ENCODE peak calls at places on chromosomes 12 and 14, in seven cellular contexts. E, I, V, F, Z, O and L are unnamed samples.

GRCh38 chr12:75553398-75553797 is 42.0 kb upstream of the KRR1 start:
- DNase-seq in E (no peak), I (no peak), V (no peak), F (no peak), Z (no peak), O (no peak), L (no peak)

GRCh38 chr12:116138380-116138779 is 139.1 kb downstream of the MED13L start:
- DNase-seq in E (peak), I (no peak), V (no peak), F (peak), Z (no peak), O (no peak), L (no peak)

GRCh38 chr12:126159139-126159538 is 1093.9 kb downstream of the AACS start:
- DNase-seq in E (no peak), I (no peak), V (no peak), F (no peak), Z (no peak), O (no peak), L (no peak)

GRCh38 chr12:19402211-19402610 is 37.1 kb upstream of the AEBP2 start:
- DNase-seq in E (no peak), I (no peak), V (no peak), F (no peak), Z (no peak), O (no peak), L (no peak)

GRCh38 chr14:74402264-74403251 is 23.5 kb downstream of the SYNDIG1L start:
- DNase-seq in E (no peak), I (peak), V (no peak), F (no peak), Z (no peak), O (no peak), L (no peak)

GRCh38 chr12:23221926-23222325 is 597.0 kb downstream of the ETNK1 start:
- DNase-seq in E (no peak), I (no peak), V (no peak), F (no peak), Z (no peak), O (no peak), L (no peak)

GRCh38 chr12:69123909-69124638 is 115.3 kb upstream of the CPSF6 start:
- DNase-seq in E (no peak), I (no peak), V (no peak), F (no peak), Z (no peak), O (no peak), L (no peak)

GRCh38 chr12:117686911-117687377 is 281.8 kb downstream of the KSR2 start:
- DNase-seq in E (peak), I (no peak), V (no peak), F (peak), Z (peak), O (peak), L (peak)

GRCh38 chr14:52650774-52651173 is 44.6 kb downstream of the ERO1A start:
- DNase-seq in E (peak), I (no peak), V (no peak), F (no peak), Z (no peak), O (no peak), L (no peak)

GRCh38 chr14:72904840-72905561 is 11.1 kb upstream of the DPF3 start:
- DNase-seq in E (peak), I (peak), V (peak), F (peak), Z (peak), O (peak), L (no peak)

DNA sequence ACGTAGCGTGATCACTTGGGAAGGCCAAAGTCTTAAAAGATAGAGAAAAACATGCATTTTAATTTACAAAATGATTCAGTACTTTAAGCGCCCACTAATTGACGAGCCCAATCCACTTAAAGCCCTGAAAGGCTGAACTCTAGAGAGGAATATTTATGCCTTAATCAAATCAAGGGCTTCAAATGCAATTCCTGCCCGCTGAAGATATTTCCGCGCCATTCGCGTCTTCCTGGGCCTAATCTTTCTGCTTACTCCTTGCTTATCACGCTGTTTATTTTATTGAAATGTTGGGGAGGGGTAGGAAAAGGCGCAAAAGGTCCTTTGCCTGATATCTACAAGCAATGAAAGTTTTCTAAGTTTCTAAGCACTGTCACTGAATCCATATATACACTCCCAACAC is 4.0 kb downstream of the TBX3 start:
- DNase-seq in E (no peak), I (no peak), V (no peak), F (no peak), Z (no peak), O (no peak), L (no peak)
- H3K4me3 ChIP-seq in E (peak), I (no peak), V (no peak), F (peak), Z (peak), O (peak), L (peak)

GRCh38 chr12:32542550-32543229 is 136.4 kb upstream of the DNM1L start:
- DNase-seq in E (no peak), I (no peak), V (no peak), F (no peak), Z (no peak), O (no peak), L (no peak)
- TF ChIP-seq CTCF in E (peak), I (no peak), V (peak), F (no peak), Z (no peak), O (no peak), L (no peak)

GRCh38 chr12:4824415-4824814 is 85.3 kb upstream of the KCNA1 start:
- DNase-seq in E (peak), I (no peak), V (no peak), F (peak), Z (peak), O (peak), L (peak)

GRCh38 chr12:4828176-4828575 is 81.5 kb upstream of the KCNA1 start:
- DNase-seq in E (no peak), I (no peak), V (no peak), F (no peak), Z (no peak), O (no peak), L (no peak)

GRCh38 chr12:4822572-4822971 is 87.1 kb upstream of the KCNA1 start:
- DNase-seq in E (no peak), I (no peak), V (no peak), F (no peak), Z (no peak), O (no peak), L (no peak)

GRCh38 chr12:4826909-4827308 is 82.8 kb upstream of the KCNA1 start:
- DNase-seq in E (no peak), I (no peak), V (no peak), F (no peak), Z (no peak), O (no peak), L (no peak)

GRCh38 chr12:4825139-4825858 is 84.4 kb upstream of the KCNA1 start:
- DNase-seq in E (no peak), I (peak), V (no peak), F (peak), Z (no peak), O (no peak), L (no peak)
- H3K4me3 ChIP-seq in E (no peak), I (no peak), V (no peak), F (no peak), Z (no peak), O (no peak), L (no peak)

GRCh38 chr14:96362965-96363750 is at the start of the genes ATG2B and GSKIP:
- DNase-seq in E (peak), I (peak), V (peak), F (peak), Z (peak), O (peak), L (no peak)
- TF ChIP-seq CTCF in E (no peak), I (no peak), V (no peak), F (no peak), Z (no peak), O (no peak), L (no peak)

GRCh38 chr12:45974171-45974719 is 16.1 kb downstream of the SCAF11 start:
- DNase-seq in E (no peak), I (no peak), V (no peak), F (no peak), Z (no peak), O (no peak), L (no peak)

GRCh38 chr12:45969084-45969483 is 21.3 kb downstream of the SCAF11 start:
- DNase-seq in E (no peak), I (no peak), V (no peak), F (no peak), Z (no peak), O (no peak), L (no peak)

GRCh38 chr12:45975506-45975905 is 14.9 kb downstream of the SCAF11 start:
- DNase-seq in E (no peak), I (no peak), V (no peak), F (no peak), Z (no peak), O (no peak), L (no peak)

GRCh38 chr12:45974883-45975282 is 15.5 kb downstream of the SCAF11 start:
- DNase-seq in E (no peak), I (no peak), V (no peak), F (no peak), Z (no peak), O (no peak), L (no peak)

DNA sequence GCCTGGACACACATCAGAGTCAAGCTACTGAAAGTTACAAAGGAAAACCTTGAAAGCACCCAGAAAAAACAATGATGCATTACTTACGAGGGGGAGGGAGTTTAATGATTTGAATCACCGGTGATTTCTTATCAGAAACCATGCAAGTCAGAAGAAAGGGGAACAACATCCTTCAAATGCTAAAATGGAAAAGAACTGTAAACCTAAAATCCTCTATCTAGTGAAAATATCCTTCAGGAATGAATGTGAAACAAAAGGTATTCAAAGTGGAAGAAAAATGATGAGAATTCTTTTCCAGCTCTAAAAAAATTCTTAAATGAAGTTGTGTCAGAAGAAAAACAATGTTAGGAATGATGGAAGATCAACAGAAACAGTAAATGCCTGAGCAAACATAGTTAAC is 16.8 kb downstream of the SCAF11 start:
- DNase-seq in E (peak), I (no peak), V (no peak), F (no peak), Z (no peak), O (no peak), L (no peak)
- H3K4me3 ChIP-seq in E (no peak), I (no peak), V (no peak), F (no peak), Z (no peak), O (no peak), L (peak)

DNA sequence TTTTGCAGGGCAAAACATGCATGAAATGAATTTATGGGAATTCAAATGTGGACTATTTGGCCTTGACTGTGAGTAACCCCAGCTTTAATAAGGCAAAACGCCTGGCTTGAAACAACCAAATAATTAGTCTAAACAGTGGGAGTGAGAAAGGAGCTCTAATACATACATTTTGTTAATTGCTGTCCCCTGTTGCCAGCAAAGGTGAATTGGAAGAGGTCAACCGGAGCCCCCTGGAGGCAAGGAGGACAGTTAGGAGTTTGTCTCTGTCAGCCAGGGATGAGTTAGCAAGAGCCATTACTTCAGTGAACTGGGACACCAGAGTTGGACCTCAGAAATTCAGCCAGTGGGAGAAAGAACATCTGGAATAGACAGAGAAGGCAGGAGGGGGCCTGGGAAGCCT is 17.4 kb downstream of the KRT76 start:
- DNase-seq in E (no peak), I (no peak), V (no peak), F (no peak), Z (no peak), O (no peak), L (no peak)
- TF ChIP-seq CTCF in E (no peak), I (no peak), V (no peak), F (no peak), Z (no peak), O (no peak), L (no peak)